ENCODE peak calls at places on chromosomes 13 and 19, in ten cellular contexts. M is left cardiac atrium; P is NCI-H510A treated with DMSO at 0.1 percent for 48 hours; F is NCI-H1092 treated with DMSO at 0.1 percent for 48 hours; Z is T-helper 2 cell; K is stimulated activated CD4-positive, alpha-beta T cell treated with anti-CD3 and anti-CD28 coated beads, Interleukin-4, amount 100 ng/mL, for 24 hours; U is AG09319; E is CD8-positive, alpha-beta T cell; C is mucosa of gallbladder; B is foreskin fibroblast. T is an unnamed sample.

GRCh38 chr13:48624858-48625257 is 28.9 kb upstream of the CYSLTR2 start:
- DNase-seq in M (no peak), P (no peak), F (no peak), Z (no peak), K (no peak), U (no peak), E (no peak), C (no peak), B (peak; percentile 16), T (no peak)

GRCh38 chr19:45446295-45446694 is 21.5 kb upstream of the FOSB start:
- DNase-seq in M (no peak), P (no peak), F (peak; percentile 8), Z (no peak), K (no peak), U (no peak), E (no peak), C (no peak), B (peak; percentile 63), T (no peak)

GRCh38 chr19:35195822-35196221 is 32.7 kb downstream of the FAM187B start:
- DNase-seq in M (no peak), P (no peak), F (no peak), Z (no peak), K (no peak), U (no peak), E (no peak), C (no peak), B (peak; percentile 75), T (no peak)

GRCh38 chr13:112370311-112370710 is 5.8 kb upstream of the SPACA7 start:
- DNase-seq in M (no peak), P (no peak), F (no peak), Z (no peak), K (no peak), U (no peak), E (no peak), C (no peak), B (no peak), T (no peak)

GRCh38 chr13:40206241-40207109 is 460.0 kb downstream of the FOXO1 start:
- DNase-seq in M (no peak), P (no peak), F (no peak), Z (no peak), K (peak; percentile 58), U (no peak), E (no peak), C (peak; percentile 63), B (peak; percentile 27), T (no peak)

GRCh38 chr19:21593934-21594844 is 88.8 kb downstream of the ZNF429 start:
- DNase-seq in M (no peak), P (no peak), F (no peak), Z (no peak), K (no peak), U (no peak), E (no peak), C (no peak), B (peak; percentile 8), T (no peak)

GRCh38 chr13:44368062-44368591 is 5.5 kb upstream of the SERP2 start:
- DNase-seq in M (no peak), P (no peak), F (no peak), Z (no peak), K (no peak), U (peak; percentile 78), E (no peak), C (no peak), B (peak; percentile 90), T (no peak)

GRCh38 chr19:15421726-15422260 is 3.0 kb upstream of the AKAP8L start:
- DNase-seq in M (no peak), P (no peak), F (peak; percentile 95), Z (no peak), K (no peak), U (no peak), E (no peak), C (peak; percentile 18), B (no peak), T (peak; percentile 85)

GRCh38 chr19:17103177-17103576 is 27.6 kb downstream of the MYO9B start:
- DNase-seq in M (no peak), P (no peak), F (no peak), Z (no peak), K (no peak), U (no peak), E (no peak), C (no peak), B (peak; percentile 70), T (no peak)